ENCODE peak calls at places on chromosomes 2 and 18, in four cellular contexts. One of them, this sample, is unnamed.

GRCh38 chr2:3689998-3690748 is 13.2 kb upstream of the DCDC2C start:
- DNase-seq in lung: no peak
- DNase-seq in CD8-positive, alpha-beta T cell: no peak
- DNase-seq in cardiac muscle cell: no peak
- DNase-seq in this sample: no peak

GRCh38 chr2:64656379-64656778 is 2.7 kb upstream of the SERTAD2 start:
- DNase-seq in CD8-positive, alpha-beta T cell: no peak
- DNase-seq in lung: no peak
- DNase-seq in cardiac muscle cell: no peak
- DNase-seq in this sample: no peak

GRCh38 chr2:221973902-221974301 is 324.9 kb downstream of the PAX3 start:
- DNase-seq in cardiac muscle cell: no peak
- DNase-seq in lung: no peak
- DNase-seq in CD8-positive, alpha-beta T cell: no peak
- DNase-seq in this sample: no peak

GRCh38 chr2:69677914-69678313 is 34.4 kb upstream of the AAK1 start:
- DNase-seq in cardiac muscle cell: no peak
- DNase-seq in CD8-positive, alpha-beta T cell: no peak
- DNase-seq in lung: no peak
- DNase-seq in this sample: no peak

GRCh38 chr2:191166111-191166755 is 15.4 kb upstream of the STAT4 start:
- DNase-seq in cardiac muscle cell: peak
- DNase-seq in CD8-positive, alpha-beta T cell: no peak
- DNase-seq in lung: no peak
- DNase-seq in this sample: peak

GRCh38 chr2:215748446-215748845 is 264.9 kb downstream of the MREG start:
- DNase-seq in lung: no peak
- DNase-seq in CD8-positive, alpha-beta T cell: no peak
- DNase-seq in cardiac muscle cell: no peak
- DNase-seq in this sample: no peak

GRCh38 chr18:35264409-35264808 is 23.6 kb downstream of the ZNF397 start:
- DNase-seq in CD8-positive, alpha-beta T cell: no peak
- DNase-seq in cardiac muscle cell: no peak
- DNase-seq in lung: no peak
- DNase-seq in this sample: no peak

GRCh38 chr2:28621172-28622100 is 125.6 kb downstream of the PLB1 start:
- DNase-seq in CD8-positive, alpha-beta T cell: peak
- DNase-seq in lung: peak
- DNase-seq in cardiac muscle cell: peak
- DNase-seq in this sample: peak

GRCh38 chr2:235034270-235035135 is 82.7 kb downstream of the SH3BP4 start:
- DNase-seq in CD8-positive, alpha-beta T cell: no peak
- DNase-seq in lung: no peak
- DNase-seq in cardiac muscle cell: no peak
- DNase-seq in this sample: no peak

DNA sequence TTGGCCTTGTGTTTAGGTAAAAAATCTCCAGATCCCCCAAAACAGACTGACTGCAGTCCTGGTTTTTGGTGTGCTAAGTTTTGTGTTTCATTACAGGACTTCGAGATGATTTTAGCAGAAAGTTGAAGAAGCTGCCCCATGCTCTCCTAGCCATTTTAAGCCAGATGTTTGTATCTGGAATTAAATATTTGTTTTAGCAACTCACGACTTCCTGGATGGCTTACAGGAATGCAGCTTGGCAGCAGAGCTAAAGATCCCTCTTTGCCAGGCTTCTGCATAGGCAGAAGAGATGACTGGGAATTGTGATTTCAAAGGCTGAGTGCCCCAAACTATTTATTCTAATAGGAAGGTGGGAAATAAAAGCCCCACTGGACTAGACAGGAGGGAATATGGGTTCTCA is 31.1 kb downstream of the ONECUT2 start:
- DNase-seq in cardiac muscle cell: no peak
- DNase-seq in CD8-positive, alpha-beta T cell: no peak
- DNase-seq in lung: no peak
- DNase-seq in this sample: no peak
- H3K4me3 ChIP-seq in cardiac muscle cell: no peak
- H3K4me3 ChIP-seq in CD8-positive, alpha-beta T cell: no peak
- H3K4me3 ChIP-seq in lung: no peak
- H3K4me3 ChIP-seq in this sample: no peak

GRCh38 chr2:158546412-158547144 is 89.8 kb downstream of the PKP4 start:
- DNase-seq in CD8-positive, alpha-beta T cell: no peak
- DNase-seq in cardiac muscle cell: no peak
- DNase-seq in lung: no peak
- DNase-seq in this sample: no peak
- TF ChIP-seq CTCF in CD8-positive, alpha-beta T cell: no peak
- TF ChIP-seq CTCF in cardiac muscle cell: no peak
- TF ChIP-seq CTCF in lung: no peak
- TF ChIP-seq CTCF in this sample: no peak

GRCh38 chr18:6414118-6414722 is 491 bp downstream of the L3MBTL4 start:
- DNase-seq in lung: peak
- DNase-seq in CD8-positive, alpha-beta T cell: no peak
- DNase-seq in cardiac muscle cell: peak
- DNase-seq in this sample: no peak
- H3K4me3 ChIP-seq in lung: peak
- H3K4me3 ChIP-seq in CD8-positive, alpha-beta T cell: no peak
- H3K4me3 ChIP-seq in cardiac muscle cell: peak
- H3K4me3 ChIP-seq in this sample: peak

DNA sequence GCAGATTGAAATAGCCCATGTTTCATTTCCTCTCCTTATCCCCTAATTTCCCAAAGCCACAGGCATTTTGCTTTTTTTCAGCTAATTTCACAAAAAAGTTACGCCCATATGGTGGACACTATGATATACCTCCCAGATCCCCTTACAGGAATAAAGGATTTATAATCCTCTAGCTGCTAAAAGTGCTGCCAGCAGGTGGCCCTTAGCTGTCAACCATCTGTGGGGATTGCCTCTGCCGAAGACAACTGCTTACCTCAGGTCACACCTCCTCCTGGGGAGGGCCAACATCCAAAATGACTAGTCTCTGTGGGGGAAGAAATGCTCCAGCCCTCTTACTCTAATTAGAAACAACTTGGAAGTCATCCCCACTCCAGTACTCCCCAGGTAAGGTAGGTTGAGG is 61.0 kb upstream of the EPB41L3 start:
- DNase-seq in CD8-positive, alpha-beta T cell: no peak
- DNase-seq in lung: no peak
- DNase-seq in cardiac muscle cell: no peak
- DNase-seq in this sample: no peak
- TF ChIP-seq CTCF in CD8-positive, alpha-beta T cell: no peak
- TF ChIP-seq CTCF in lung: no peak
- TF ChIP-seq CTCF in cardiac muscle cell: peak
- TF ChIP-seq CTCF in this sample: peak

GRCh38 chr2:31896293-31896692 is 114.5 kb downstream of the MEMO1 start:
- DNase-seq in lung: no peak
- DNase-seq in cardiac muscle cell: no peak
- DNase-seq in CD8-positive, alpha-beta T cell: no peak
- DNase-seq in this sample: no peak

GRCh38 chr2:31903109-31903780 is 107.6 kb downstream of the MEMO1 start:
- DNase-seq in cardiac muscle cell: no peak
- DNase-seq in lung: no peak
- DNase-seq in CD8-positive, alpha-beta T cell: no peak
- DNase-seq in this sample: no peak

DNA sequence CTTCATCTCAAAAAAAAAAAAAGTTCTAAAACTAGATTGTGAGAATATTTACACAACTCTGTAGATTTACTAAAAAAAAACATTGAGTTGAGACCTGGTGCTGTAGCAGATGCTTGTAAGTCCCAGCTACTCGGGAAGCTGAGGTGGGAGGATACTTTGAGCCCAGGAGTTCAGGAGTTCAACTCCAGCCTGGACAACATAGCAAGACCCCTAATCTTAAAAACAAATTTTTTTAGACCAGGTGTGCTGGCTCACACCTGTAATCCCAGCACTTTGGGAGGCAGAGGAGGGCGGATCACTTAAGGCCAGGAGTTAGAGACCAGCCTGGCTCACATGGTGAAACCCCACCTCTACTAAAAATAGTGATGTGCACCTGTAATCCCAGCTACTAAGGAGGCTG is 108.9 kb downstream of the MEMO1 start:
- DNase-seq in CD8-positive, alpha-beta T cell: no peak
- DNase-seq in lung: no peak
- DNase-seq in cardiac muscle cell: no peak
- DNase-seq in this sample: no peak
- H3K4me3 ChIP-seq in CD8-positive, alpha-beta T cell: no peak
- H3K4me3 ChIP-seq in lung: no peak
- H3K4me3 ChIP-seq in cardiac muscle cell: no peak
- H3K4me3 ChIP-seq in this sample: no peak

DNA sequence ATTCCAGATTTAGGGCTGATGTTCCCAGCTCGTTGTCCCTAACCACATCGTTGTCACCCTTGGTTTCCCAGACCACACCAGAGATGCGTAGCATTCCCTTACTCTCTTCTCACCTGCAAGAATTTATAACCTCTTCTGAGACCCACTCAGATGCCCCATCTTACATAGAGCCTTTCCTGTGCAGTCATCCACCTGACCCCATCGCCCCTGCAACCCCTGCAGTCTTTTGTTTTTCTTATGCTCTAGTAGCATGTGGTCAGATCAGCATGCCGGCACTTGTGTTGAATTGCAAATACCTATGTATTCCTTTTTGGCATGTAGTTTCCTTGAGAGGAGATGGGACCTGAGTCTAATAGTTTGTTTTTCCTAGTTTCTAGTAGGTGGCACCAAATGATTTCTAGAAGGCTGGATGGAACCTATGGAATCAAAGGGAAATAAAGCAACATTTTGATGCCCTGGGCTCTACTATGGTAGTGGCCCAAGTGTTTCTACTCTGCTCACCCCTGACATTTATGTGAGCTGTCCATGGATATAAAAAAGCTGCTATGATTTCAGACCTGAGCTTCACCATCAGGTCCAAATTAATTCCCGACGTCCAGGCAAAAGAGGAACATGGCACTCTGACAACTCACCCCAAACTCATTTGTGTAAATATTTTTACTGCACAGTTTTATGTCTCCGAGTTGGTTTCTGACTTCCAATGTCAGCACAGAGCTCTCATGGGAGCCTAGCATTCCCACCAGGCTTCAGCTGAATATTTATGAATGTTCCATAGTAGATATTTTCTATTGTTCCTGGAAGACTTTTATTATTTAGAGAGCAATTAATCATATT is 143.6 kb downstream of the RNF144A start:
- DNase-seq in lung: no peak
- DNase-seq in cardiac muscle cell: no peak
- DNase-seq in CD8-positive, alpha-beta T cell: no peak
- DNase-seq in this sample: no peak
- TF ChIP-seq CTCF in lung: no peak
- TF ChIP-seq CTCF in cardiac muscle cell: no peak
- TF ChIP-seq CTCF in CD8-positive, alpha-beta T cell: no peak
- TF ChIP-seq CTCF in this sample: no peak

GRCh38 chr2:48147719-48148118 is 241.4 kb upstream of the FBXO11 start:
- DNase-seq in CD8-positive, alpha-beta T cell: no peak
- DNase-seq in lung: no peak
- DNase-seq in cardiac muscle cell: no peak
- DNase-seq in this sample: no peak
- H3K4me3 ChIP-seq in CD8-positive, alpha-beta T cell: no peak
- H3K4me3 ChIP-seq in lung: no peak
- H3K4me3 ChIP-seq in cardiac muscle cell: no peak
- H3K4me3 ChIP-seq in this sample: no peak

GRCh38 chr2:45578056-45578843 is 32.8 kb downstream of the SRBD1 start:
- DNase-seq in lung: no peak
- DNase-seq in cardiac muscle cell: peak
- DNase-seq in CD8-positive, alpha-beta T cell: peak
- DNase-seq in this sample: no peak
- TF ChIP-seq CTCF in lung: peak
- TF ChIP-seq CTCF in cardiac muscle cell: peak
- TF ChIP-seq CTCF in CD8-positive, alpha-beta T cell: peak
- TF ChIP-seq CTCF in this sample: peak

DNA sequence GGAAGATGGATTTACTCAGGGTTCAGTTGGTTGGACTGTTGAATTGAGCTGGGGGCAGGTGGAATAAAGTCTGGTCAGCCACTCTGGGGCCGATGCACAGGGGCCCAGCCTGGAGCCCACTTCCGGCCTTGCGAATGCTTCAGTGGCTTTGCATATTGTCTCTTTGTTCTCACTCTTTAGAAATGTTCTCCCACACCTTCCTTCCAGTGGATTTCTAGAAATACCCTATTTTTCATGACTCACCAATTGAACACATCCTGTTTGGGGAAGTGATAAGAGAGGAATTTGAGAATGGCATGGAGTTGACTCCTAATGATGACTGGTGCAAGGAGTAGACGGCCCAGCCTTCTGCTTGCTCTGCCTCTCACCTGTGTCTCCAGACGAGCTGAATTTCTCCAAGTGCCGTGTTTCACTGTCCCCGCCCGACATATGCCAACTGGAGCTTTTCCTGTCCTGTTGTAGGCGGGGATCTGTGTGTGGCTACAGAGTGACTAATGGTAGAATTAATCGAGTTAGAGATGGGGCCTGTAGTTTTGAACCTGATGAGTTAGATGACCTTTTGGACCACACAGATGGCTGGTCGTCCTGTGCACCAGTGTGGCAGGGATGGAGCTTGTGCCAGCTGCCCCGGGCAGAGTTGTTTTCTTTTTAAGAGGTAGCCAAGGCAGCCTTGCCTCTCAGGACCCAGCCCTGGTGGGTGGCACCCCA is 28.2 kb downstream of the ASAP2 start:
- DNase-seq in lung: no peak
- DNase-seq in cardiac muscle cell: no peak
- DNase-seq in CD8-positive, alpha-beta T cell: no peak
- DNase-seq in this sample: peak
- H3K4me3 ChIP-seq in lung: no peak
- H3K4me3 ChIP-seq in cardiac muscle cell: no peak
- H3K4me3 ChIP-seq in CD8-positive, alpha-beta T cell: no peak
- H3K4me3 ChIP-seq in this sample: peak